ENCODE peak calls at places on chromosomes 12 and 14, in six cellular contexts. One of them, this sample, is unnamed.

GRCh38 chr14:73795974-73796373 is 55.7 kb upstream of the PTGR2 start:
- DNase-seq in lower lobe of right lung: no peak
- DNase-seq in heart left ventricle: no peak
- DNase-seq in adrenal gland: no peak
- DNase-seq in fibroblast of lung: peak; percentile 93
- DNase-seq in suprapubic skin: no peak
- DNase-seq in this sample: no peak

GRCh38 chr12:64780531-64781373 is 21.5 kb upstream of the GNS start:
- DNase-seq in heart left ventricle: peak; percentile 49
- DNase-seq in adrenal gland: peak; percentile 50
- DNase-seq in fibroblast of lung: peak; percentile 4
- DNase-seq in suprapubic skin: peak; percentile 67
- DNase-seq in lower lobe of right lung: peak; percentile 84
- DNase-seq in this sample: peak; percentile 62

GRCh38 chr12:51270847-51271518 is 768 bp upstream of the SMAGP start:
- DNase-seq in suprapubic skin: peak; percentile 10
- DNase-seq in adrenal gland: no peak
- DNase-seq in lower lobe of right lung: no peak
- DNase-seq in fibroblast of lung: peak; percentile 90
- DNase-seq in heart left ventricle: no peak
- DNase-seq in this sample: no peak

GRCh38 chr12:1820191-1820599 is at the start of gene LRTM2:
- DNase-seq in heart left ventricle: no peak
- DNase-seq in lower lobe of right lung: no peak
- DNase-seq in suprapubic skin: no peak
- DNase-seq in adrenal gland: no peak
- DNase-seq in fibroblast of lung: no peak
- DNase-seq in this sample: no peak

GRCh38 chr12:108811411-108812185 is 45.8 kb downstream of the SSH1 start:
- DNase-seq in suprapubic skin: no peak
- DNase-seq in fibroblast of lung: peak; percentile 62
- DNase-seq in adrenal gland: no peak
- DNase-seq in heart left ventricle: no peak
- DNase-seq in lower lobe of right lung: no peak
- DNase-seq in this sample: no peak

GRCh38 chr12:68224613-68225285 is 861 bp downstream of the IL26 start:
- DNase-seq in adrenal gland: no peak
- DNase-seq in fibroblast of lung: peak; percentile 80
- DNase-seq in heart left ventricle: no peak
- DNase-seq in lower lobe of right lung: no peak
- DNase-seq in suprapubic skin: no peak
- DNase-seq in this sample: no peak

GRCh38 chr14:20781805-20782204 is 737 bp downstream of the RNASE6 start:
- DNase-seq in fibroblast of lung: no peak
- DNase-seq in adrenal gland: no peak
- DNase-seq in heart left ventricle: no peak
- DNase-seq in lower lobe of right lung: no peak
- DNase-seq in suprapubic skin: no peak
- DNase-seq in this sample: no peak

GRCh38 chr12:50217202-50217601 is 50.0 kb upstream of the CERS5 start:
- DNase-seq in suprapubic skin: no peak
- DNase-seq in adrenal gland: no peak
- DNase-seq in lower lobe of right lung: no peak
- DNase-seq in heart left ventricle: no peak
- DNase-seq in fibroblast of lung: no peak
- DNase-seq in this sample: no peak

GRCh38 chr12:103913100-103913499 is 17.1 kb upstream of the HSP90B1 start:
- DNase-seq in suprapubic skin: no peak
- DNase-seq in lower lobe of right lung: no peak
- DNase-seq in heart left ventricle: no peak
- DNase-seq in adrenal gland: no peak
- DNase-seq in fibroblast of lung: no peak
- DNase-seq in this sample: no peak

GRCh38 chr14:105290598-105291356 is 10.0 kb downstream of the BRF1 start:
- DNase-seq in adrenal gland: no peak
- DNase-seq in fibroblast of lung: no peak
- DNase-seq in suprapubic skin: no peak
- DNase-seq in lower lobe of right lung: no peak
- DNase-seq in heart left ventricle: no peak
- DNase-seq in this sample: no peak

GRCh38 chr12:124567035-124567672 is at the start of gene NCOR2:
- DNase-seq in adrenal gland: no peak
- DNase-seq in lower lobe of right lung: no peak
- DNase-seq in suprapubic skin: peak; percentile 67
- DNase-seq in fibroblast of lung: no peak
- DNase-seq in heart left ventricle: no peak
- DNase-seq in this sample: no peak

GRCh38 chr12:69239922-69240624 is 704 bp downstream of the CPSF6 start:
- DNase-seq in heart left ventricle: peak; percentile 51
- DNase-seq in adrenal gland: peak; percentile 30
- DNase-seq in fibroblast of lung: peak; percentile 51
- DNase-seq in suprapubic skin: peak; percentile 74
- DNase-seq in lower lobe of right lung: peak; percentile 71
- DNase-seq in this sample: no peak

GRCh38 chr14:73250317-73250713 is 13.0 kb downstream of the PAPLN start:
- DNase-seq in lower lobe of right lung: no peak
- DNase-seq in heart left ventricle: no peak
- DNase-seq in adrenal gland: no peak
- DNase-seq in suprapubic skin: no peak
- DNase-seq in fibroblast of lung: no peak
- DNase-seq in this sample: no peak

GRCh38 chr12:57518176-57518919 is 2.0 kb downstream of the DDIT3 start:
- DNase-seq in lower lobe of right lung: no peak
- DNase-seq in heart left ventricle: no peak
- DNase-seq in suprapubic skin: no peak
- DNase-seq in fibroblast of lung: no peak
- DNase-seq in adrenal gland: no peak
- DNase-seq in this sample: no peak

GRCh38 chr14:91190853-91191252 is 53.7 kb downstream of the GPR68 start:
- DNase-seq in suprapubic skin: no peak
- DNase-seq in fibroblast of lung: no peak
- DNase-seq in lower lobe of right lung: no peak
- DNase-seq in heart left ventricle: no peak
- DNase-seq in adrenal gland: no peak
- DNase-seq in this sample: no peak

GRCh38 chr12:121799842-121800693 is 3.7 kb upstream of the SETD1B start:
- DNase-seq in suprapubic skin: peak; percentile 94
- DNase-seq in lower lobe of right lung: peak; percentile 94
- DNase-seq in fibroblast of lung: peak; percentile 90
- DNase-seq in heart left ventricle: peak; percentile 96
- DNase-seq in adrenal gland: peak; percentile 93
- DNase-seq in this sample: peak; percentile 74

GRCh38 chr12:53383258-53383657 is 3.3 kb downstream of the SP1 start:
- DNase-seq in lower lobe of right lung: no peak
- DNase-seq in suprapubic skin: no peak
- DNase-seq in adrenal gland: no peak
- DNase-seq in fibroblast of lung: no peak
- DNase-seq in heart left ventricle: no peak
- DNase-seq in this sample: no peak

GRCh38 chr12:10027311-10028099 is 3.0 kb upstream of the CLEC9A start:
- DNase-seq in suprapubic skin: no peak
- DNase-seq in fibroblast of lung: peak; percentile 8
- DNase-seq in lower lobe of right lung: no peak
- DNase-seq in adrenal gland: peak; percentile 45
- DNase-seq in heart left ventricle: no peak
- DNase-seq in this sample: no peak

GRCh38 chr14:53956427-53957201 is at the start of gene BMP4:
- DNase-seq in fibroblast of lung: peak; percentile 65
- DNase-seq in heart left ventricle: peak; percentile 86
- DNase-seq in suprapubic skin: peak; percentile 93
- DNase-seq in adrenal gland: peak; percentile 83
- DNase-seq in lower lobe of right lung: peak; percentile 75
- DNase-seq in this sample: peak; percentile 94

GRCh38 chr14:29799718-29800117 is 127.9 kb downstream of the PRKD1 start:
- DNase-seq in lower lobe of right lung: no peak
- DNase-seq in adrenal gland: no peak
- DNase-seq in fibroblast of lung: no peak
- DNase-seq in heart left ventricle: no peak
- DNase-seq in suprapubic skin: no peak
- DNase-seq in this sample: no peak

GRCh38 chr12:102869571-102869970 is 47.5 kb downstream of the PAH start:
- DNase-seq in lower lobe of right lung: no peak
- DNase-seq in fibroblast of lung: no peak
- DNase-seq in suprapubic skin: no peak
- DNase-seq in heart left ventricle: no peak
- DNase-seq in adrenal gland: peak; percentile 24
- DNase-seq in this sample: no peak

GRCh38 chr12:10339441-10339840 is 31.8 kb downstream of the KLRD1 start:
- DNase-seq in lower lobe of right lung: no peak
- DNase-seq in fibroblast of lung: peak; percentile 45
- DNase-seq in suprapubic skin: no peak
- DNase-seq in heart left ventricle: no peak
- DNase-seq in adrenal gland: no peak
- DNase-seq in this sample: no peak

GRCh38 chr14:75514673-75515630 is 7.3 kb upstream of the BATF start:
- DNase-seq in heart left ventricle: peak; percentile 46
- DNase-seq in lower lobe of right lung: peak; percentile 64
- DNase-seq in adrenal gland: no peak
- DNase-seq in fibroblast of lung: peak; percentile 9
- DNase-seq in suprapubic skin: no peak
- DNase-seq in this sample: no peak

GRCh38 chr12:59626382-59626781 is 30.6 kb downstream of the SLC16A7 start:
- DNase-seq in adrenal gland: no peak
- DNase-seq in lower lobe of right lung: no peak
- DNase-seq in suprapubic skin: no peak
- DNase-seq in fibroblast of lung: peak; percentile 6
- DNase-seq in heart left ventricle: no peak
- DNase-seq in this sample: no peak

GRCh38 chr12:104360157-104360556 is 56.6 kb downstream of the EID3 start:
- DNase-seq in adrenal gland: no peak
- DNase-seq in suprapubic skin: no peak
- DNase-seq in fibroblast of lung: peak; percentile 50
- DNase-seq in lower lobe of right lung: no peak
- DNase-seq in heart left ventricle: no peak
- DNase-seq in this sample: no peak

GRCh38 chr12:11892065-11892391 is 178.7 kb upstream of the BCL2L14 start:
- DNase-seq in lower lobe of right lung: no peak
- DNase-seq in fibroblast of lung: no peak
- DNase-seq in adrenal gland: no peak
- DNase-seq in suprapubic skin: no peak
- DNase-seq in heart left ventricle: no peak
- DNase-seq in this sample: no peak

GRCh38 chr14:67411820-67412421 is at the start of gene PLEK2:
- DNase-seq in heart left ventricle: no peak
- DNase-seq in lower lobe of right lung: peak; percentile 80
- DNase-seq in fibroblast of lung: peak; percentile 42
- DNase-seq in adrenal gland: peak; percentile 61
- DNase-seq in suprapubic skin: peak; percentile 82
- DNase-seq in this sample: no peak

GRCh38 chr12:71509705-71510104 is 70.1 kb downstream of the LGR5 start:
- DNase-seq in fibroblast of lung: no peak
- DNase-seq in suprapubic skin: no peak
- DNase-seq in heart left ventricle: no peak
- DNase-seq in adrenal gland: no peak
- DNase-seq in lower lobe of right lung: no peak
- DNase-seq in this sample: no peak

GRCh38 chr12:92737855-92738850 is 35.4 kb downstream of the PLEKHG7 start:
- DNase-seq in suprapubic skin: no peak
- DNase-seq in lower lobe of right lung: no peak
- DNase-seq in adrenal gland: no peak
- DNase-seq in fibroblast of lung: no peak
- DNase-seq in heart left ventricle: no peak
- DNase-seq in this sample: no peak

GRCh38 chr12:236445-236844 is 22.5 kb upstream of the SLC6A12 start:
- DNase-seq in adrenal gland: no peak
- DNase-seq in lower lobe of right lung: no peak
- DNase-seq in heart left ventricle: no peak
- DNase-seq in suprapubic skin: no peak
- DNase-seq in fibroblast of lung: no peak
- DNase-seq in this sample: no peak

GRCh38 chr14:37903561-37904191 is 304.0 kb upstream of the SSTR1 start:
- DNase-seq in adrenal gland: no peak
- DNase-seq in fibroblast of lung: peak; percentile 34
- DNase-seq in heart left ventricle: no peak
- DNase-seq in lower lobe of right lung: no peak
- DNase-seq in suprapubic skin: no peak
- DNase-seq in this sample: peak; percentile 25

GRCh38 chr12:93621986-93622385 is 49.5 kb downstream of the SOCS2 start:
- DNase-seq in suprapubic skin: no peak
- DNase-seq in lower lobe of right lung: no peak
- DNase-seq in fibroblast of lung: peak; percentile 91
- DNase-seq in adrenal gland: no peak
- DNase-seq in heart left ventricle: no peak
- DNase-seq in this sample: no peak

GRCh38 chr12:16454481-16454880 is 107.0 kb downstream of the MGST1 start:
- DNase-seq in suprapubic skin: no peak
- DNase-seq in fibroblast of lung: peak; percentile 39
- DNase-seq in heart left ventricle: no peak
- DNase-seq in adrenal gland: no peak
- DNase-seq in lower lobe of right lung: no peak
- DNase-seq in this sample: no peak

GRCh38 chr12:128057586-128057985 is 209.4 kb upstream of the TMEM132C start:
- DNase-seq in lower lobe of right lung: no peak
- DNase-seq in suprapubic skin: no peak
- DNase-seq in fibroblast of lung: no peak
- DNase-seq in adrenal gland: no peak
- DNase-seq in heart left ventricle: no peak
- DNase-seq in this sample: no peak
- H3K4me1 ChIP-seq in lower lobe of right lung: no peaks in the 10 kb centered on the region
- H3K4me1 ChIP-seq in suprapubic skin: no peaks in the 10 kb centered on the region
- H3K4me1 ChIP-seq in fibroblast of lung: no peaks in the 10 kb centered on the region
- H3K4me1 ChIP-seq in adrenal gland: no peaks in the 10 kb centered on the region
- H3K4me1 ChIP-seq in heart left ventricle: no peaks in the 10 kb centered on the region
- H3K4me1 ChIP-seq in this sample: no peaks in the 10 kb centered on the region

GRCh38 chr12:112980491-112981158 is 2.3 kb downstream of the OAS2 start:
- DNase-seq in heart left ventricle: no peak
- DNase-seq in suprapubic skin: no peak
- DNase-seq in adrenal gland: no peak
- DNase-seq in lower lobe of right lung: no peak
- DNase-seq in fibroblast of lung: no peak
- DNase-seq in this sample: peak; percentile 93
- H3K4me3 ChIP-seq in heart left ventricle: peak overlapping the region; percentile 62
- H3K4me3 ChIP-seq in suprapubic skin: no peak overlapping the region
- H3K4me3 ChIP-seq in adrenal gland: no peak overlapping the region
- H3K4me3 ChIP-seq in lower lobe of right lung: peak overlapping the region; percentile 73
- H3K4me3 ChIP-seq in fibroblast of lung: no peak overlapping the region
- H3K4me3 ChIP-seq in this sample: no peak overlapping the region

GRCh38 chr12:111776836-111777344 is 10.2 kb downstream of the ALDH2 start:
- DNase-seq in heart left ventricle: no peak
- DNase-seq in adrenal gland: no peak
- DNase-seq in fibroblast of lung: no peak
- DNase-seq in suprapubic skin: no peak
- DNase-seq in lower lobe of right lung: no peak
- DNase-seq in this sample: no peak
- H3K4me1 ChIP-seq in heart left ventricle: peaks cover 51% of the 10 kb centered on the region
- H3K4me1 ChIP-seq in adrenal gland: peaks cover 44% of the 10 kb centered on the region
- H3K4me1 ChIP-seq in fibroblast of lung: peaks cover 20% of the 10 kb centered on the region
- H3K4me1 ChIP-seq in suprapubic skin: peaks cover 54% of the 10 kb centered on the region
- H3K4me1 ChIP-seq in lower lobe of right lung: peaks cover 87% of the 10 kb centered on the region
- H3K4me1 ChIP-seq in this sample: peaks cover 26% of the 10 kb centered on the region

GRCh38 chr14:51023964-51024363 is 70.9 kb downstream of the TRIM9 start:
- DNase-seq in adrenal gland: no peak
- DNase-seq in fibroblast of lung: peak; percentile 51
- DNase-seq in heart left ventricle: no peak
- DNase-seq in suprapubic skin: no peak
- DNase-seq in lower lobe of right lung: no peak
- DNase-seq in this sample: peak; percentile 37
- H3K4me3 ChIP-seq in adrenal gland: no peak overlapping the region
- H3K4me3 ChIP-seq in fibroblast of lung: no peak overlapping the region
- H3K4me3 ChIP-seq in heart left ventricle: no peak overlapping the region
- H3K4me3 ChIP-seq in suprapubic skin: no peak overlapping the region
- H3K4me3 ChIP-seq in lower lobe of right lung: no peak overlapping the region
- H3K4me3 ChIP-seq in this sample: no peak overlapping the region

This sample was measured in HAP-1.